ENCODE peak calls at places on chromosomes 3 and 15, in five cellular contexts. S is effector memory CD8-positive, alpha-beta T cell; R is transverse colon; B is AG08395; M is suprapubic skin. E is an unnamed sample.

GRCh38 chr3:185549111-185549510 is 3.3 kb downstream of the LIPH start:
- DNase-seq in B (peak; percentile 97), M (no peak), R (no peak), S (no peak), E (no peak)

GRCh38 chr3:124142389-124142970 is 150.6 kb upstream of the ROPN1 start:
- DNase-seq in B (no peak), M (no peak), R (no peak), S (no peak), E (no peak)

GRCh38 chr15:70401709-70402108 is 304.0 kb upstream of the TLE3 start:
- DNase-seq in R (no peak), M (no peak), S (no peak), B (peak; percentile 51), E (no peak)

GRCh38 chr15:85394552-85395333 is 14.3 kb downstream of the AKAP13 start:
- DNase-seq in R (no peak), S (no peak), B (no peak), M (no peak), E (no peak)

GRCh38 chr15:33311312-33311971 is 675 bp downstream of the RYR3 start:
- DNase-seq in R (no peak), M (no peak), S (no peak), B (no peak), E (no peak)

GRCh38 chr3:72907131-72907697 is 19.4 kb downstream of the GXYLT2 start:
- DNase-seq in R (no peak), B (peak; percentile 86), S (no peak), M (no peak), E (no peak)

GRCh38 chr3:134463676-134464611 is 21.8 kb downstream of the ANAPC13 start:
- DNase-seq in R (peak; percentile 58), M (peak; percentile 87), S (no peak), B (peak; percentile 93), E (peak; percentile 25)

GRCh38 chr3:86986666-86987420 is 4.1 kb downstream of the VGLL3 start:
- DNase-seq in S (no peak), R (no peak), M (no peak), B (no peak), E (no peak)

GRCh38 chr3:39146611-39147373 is 6.6 kb downstream of the CSRNP1 start:
- DNase-seq in R (peak; percentile 85), S (peak; percentile 27), M (peak; percentile 88), B (peak; percentile 92), E (peak; percentile 92)

GRCh38 chr15:81310480-81310879 is 13.5 kb downstream of the STARD5 start:
- DNase-seq in B (no peak), R (no peak), M (no peak), S (no peak), E (no peak)

GRCh38 chr3:86954751-86955150 is 36.2 kb downstream of the VGLL3 start:
- DNase-seq in B (no peak), M (no peak), R (no peak), S (no peak), E (no peak)

GRCh38 chr15:82139823-82140268 is 94.0 kb upstream of the MEX3B start:
- DNase-seq in M (no peak), R (no peak), B (peak; percentile 57), S (no peak), E (no peak)

GRCh38 chr15:82630033-82630432 is 17.1 kb downstream of the CPEB1 start:
- DNase-seq in R (no peak), B (no peak), M (no peak), S (no peak), E (no peak)

GRCh38 chr15:94348084-94348483 is 116.7 kb downstream of the MCTP2 start:
- DNase-seq in R (no peak), M (no peak), S (no peak), B (no peak), E (no peak)

GRCh38 chr3:179083977-179084376 is 12.4 kb upstream of the ZMAT3 start:
- DNase-seq in S (no peak), R (no peak), B (no peak), M (no peak), E (no peak)

GRCh38 chr15:94286581-94286980 is 55.2 kb downstream of the MCTP2 start:
- DNase-seq in S (no peak), M (no peak), B (no peak), R (no peak), E (no peak)

GRCh38 chr3:56720836-56721235 is 37.8 kb upstream of the TASOR start:
- DNase-seq in S (no peak), B (no peak), R (no peak), M (no peak), E (no peak)

GRCh38 chr15:27935328-27935727 is 163.8 kb downstream of the OCA2 start:
- DNase-seq in B (no peak), R (no peak), M (no peak), S (no peak), E (no peak)

GRCh38 chr3:52231502-52232278 is 6.2 kb upstream of the TLR9 start:
- DNase-seq in B (peak; percentile 68), S (peak; percentile 91), M (no peak), R (peak; percentile 86), E (peak; percentile 69)

GRCh38 chr3:152362086-152362485 is 93.4 kb downstream of the MBNL1 start:
- DNase-seq in S (no peak), B (no peak), R (no peak), M (no peak), E (no peak)

GRCh38 chr15:25734680-25735355 is 128.3 kb downstream of the ATP10A start:
- DNase-seq in R (no peak), S (no peak), M (no peak), B (no peak), E (no peak)

GRCh38 chr15:61798631-61799030 is 261.6 kb downstream of the VPS13C start:
- DNase-seq in R (no peak), M (no peak), S (no peak), B (no peak), E (no peak)

GRCh38 chr15:62742409-62743171 is 300.0 kb upstream of the TPM1 start:
- DNase-seq in B (peak; percentile 79), S (peak; percentile 7), R (peak; percentile 45), M (peak; percentile 91), E (peak; percentile 56)

E was measured in left colon.